ENCODE peak calls at places on chromosomes 6 and 20, in five cellular contexts. One of them, this sample, is unnamed.

GRCh38 chr6:110971458-110971857 is 10.4 kb upstream of the RPF2 start:
- DNase-seq in GM12878: no peak
- DNase-seq in K562: no peak
- DNase-seq in A549: no peak
- DNase-seq in HepG2: no peak
- DNase-seq in this sample: no peak

GRCh38 chr6:117555882-117556498 is 46.3 kb downstream of the GOPC start:
- DNase-seq in GM12878: no peak
- DNase-seq in K562: peak; percentile 33
- DNase-seq in A549: no peak
- DNase-seq in HepG2: peak; percentile 27
- DNase-seq in this sample: no peak

GRCh38 chr20:61656198-61656597 is 404.1 kb downstream of the CDH4 start:
- DNase-seq in GM12878: no peak
- DNase-seq in K562: no peak
- DNase-seq in A549: no peak
- DNase-seq in HepG2: no peak
- DNase-seq in this sample: no peak

GRCh38 chr6:152078804-152079203 is 271.3 kb downstream of the ESR1 start:
- DNase-seq in GM12878: no peak
- DNase-seq in K562: no peak
- DNase-seq in A549: no peak
- DNase-seq in HepG2: no peak
- DNase-seq in this sample: peak; percentile 54

GRCh38 chr20:519999-520398 is 23.6 kb downstream of the CSNK2A1 start:
- DNase-seq in GM12878: no peak
- DNase-seq in K562: no peak
- DNase-seq in A549: no peak
- DNase-seq in HepG2: no peak
- DNase-seq in this sample: no peak

GRCh38 chr6:5471044-5471443 is 209.7 kb downstream of the FARS2 start:
- DNase-seq in GM12878: peak; percentile 26
- DNase-seq in K562: peak; percentile 62
- DNase-seq in A549: peak; percentile 49
- DNase-seq in HepG2: peak; percentile 54
- DNase-seq in this sample: peak; percentile 27

GRCh38 chr20:61297981-61298380 is 45.9 kb downstream of the CDH4 start:
- DNase-seq in GM12878: no peak
- DNase-seq in K562: no peak
- DNase-seq in A549: no peak
- DNase-seq in HepG2: no peak
- DNase-seq in this sample: no peak

GRCh38 chr6:142694054-142694453 is 250.9 kb downstream of the HIVEP2 start:
- DNase-seq in GM12878: no peak
- DNase-seq in K562: no peak
- DNase-seq in A549: no peak
- DNase-seq in HepG2: no peak
- DNase-seq in this sample: no peak

GRCh38 chr6:136959471-136959891 is 37.4 kb downstream of the SLC35D3 start:
- DNase-seq in GM12878: no peak
- DNase-seq in K562: no peak
- DNase-seq in A549: no peak
- DNase-seq in HepG2: no peak
- DNase-seq in this sample: no peak
- TF ChIP-seq HDAC2 in GM12878: no peak
- TF ChIP-seq HDAC2 in K562: no peak
- TF ChIP-seq HDAC2 in A549: no peak
- TF ChIP-seq HDAC2 in HepG2: no peak
- TF ChIP-seq HDAC2 in this sample: no peak

GRCh38 chr6:89829591-89830384 is at the start of gene CASP8AP2:
- DNase-seq in GM12878: peak; percentile 98
- DNase-seq in K562: peak; percentile 98
- DNase-seq in A549: peak; percentile 95
- DNase-seq in HepG2: peak; percentile 98
- DNase-seq in this sample: peak; percentile 92

GRCh38 chr6:89830385-89830809 is 717 bp downstream of the CASP8AP2 start:
- DNase-seq in GM12878: no peak
- DNase-seq in K562: no peak
- DNase-seq in A549: no peak
- DNase-seq in HepG2: no peak
- DNase-seq in this sample: no peak

GRCh38 chr6:89826029-89826528 is 3.6 kb upstream of the CASP8AP2 start:
- DNase-seq in GM12878: no peak
- DNase-seq in K562: no peak
- DNase-seq in A549: no peak
- DNase-seq in HepG2: no peak
- DNase-seq in this sample: no peak

DNA sequence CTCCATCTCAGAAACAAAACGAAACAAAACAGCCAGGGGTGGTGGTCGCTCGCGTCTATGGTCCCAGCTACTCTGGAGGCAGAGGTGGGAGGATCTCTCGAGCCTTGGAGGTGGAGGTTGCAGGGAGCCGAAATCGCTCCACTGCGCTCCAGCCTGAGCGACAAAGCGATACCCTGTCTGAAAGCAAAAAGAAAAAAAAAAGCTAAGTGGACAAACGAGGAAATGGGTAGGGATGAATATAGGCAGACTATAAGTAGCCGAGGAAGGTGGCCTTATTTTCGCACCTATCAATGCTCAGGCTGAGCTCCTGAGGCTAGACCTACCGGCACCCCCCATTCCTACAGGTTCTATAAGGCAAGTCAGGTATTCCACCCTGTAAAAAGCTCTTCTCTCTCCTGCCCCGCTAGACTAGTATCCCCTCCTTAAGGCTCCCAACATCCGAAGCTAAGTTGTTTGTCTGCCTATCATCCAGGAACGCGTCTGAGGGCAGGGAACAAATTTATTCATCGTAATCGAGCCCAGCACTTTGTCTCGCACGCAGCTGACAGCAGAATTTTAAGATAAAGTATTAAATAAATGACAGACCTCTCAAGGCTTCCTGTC is 591 bp upstream of the CASP8AP2 start:
- DNase-seq in GM12878: no peak
- DNase-seq in K562: no peak
- DNase-seq in A549: peak; percentile 21
- DNase-seq in HepG2: no peak
- DNase-seq in this sample: no peak
- TF ChIP-seq HDAC2 in GM12878: no peak
- TF ChIP-seq HDAC2 in K562: no peak
- TF ChIP-seq HDAC2 in A549: no peak
- TF ChIP-seq HDAC2 in HepG2: no peak
- TF ChIP-seq HDAC2 in this sample: no peak

DNA sequence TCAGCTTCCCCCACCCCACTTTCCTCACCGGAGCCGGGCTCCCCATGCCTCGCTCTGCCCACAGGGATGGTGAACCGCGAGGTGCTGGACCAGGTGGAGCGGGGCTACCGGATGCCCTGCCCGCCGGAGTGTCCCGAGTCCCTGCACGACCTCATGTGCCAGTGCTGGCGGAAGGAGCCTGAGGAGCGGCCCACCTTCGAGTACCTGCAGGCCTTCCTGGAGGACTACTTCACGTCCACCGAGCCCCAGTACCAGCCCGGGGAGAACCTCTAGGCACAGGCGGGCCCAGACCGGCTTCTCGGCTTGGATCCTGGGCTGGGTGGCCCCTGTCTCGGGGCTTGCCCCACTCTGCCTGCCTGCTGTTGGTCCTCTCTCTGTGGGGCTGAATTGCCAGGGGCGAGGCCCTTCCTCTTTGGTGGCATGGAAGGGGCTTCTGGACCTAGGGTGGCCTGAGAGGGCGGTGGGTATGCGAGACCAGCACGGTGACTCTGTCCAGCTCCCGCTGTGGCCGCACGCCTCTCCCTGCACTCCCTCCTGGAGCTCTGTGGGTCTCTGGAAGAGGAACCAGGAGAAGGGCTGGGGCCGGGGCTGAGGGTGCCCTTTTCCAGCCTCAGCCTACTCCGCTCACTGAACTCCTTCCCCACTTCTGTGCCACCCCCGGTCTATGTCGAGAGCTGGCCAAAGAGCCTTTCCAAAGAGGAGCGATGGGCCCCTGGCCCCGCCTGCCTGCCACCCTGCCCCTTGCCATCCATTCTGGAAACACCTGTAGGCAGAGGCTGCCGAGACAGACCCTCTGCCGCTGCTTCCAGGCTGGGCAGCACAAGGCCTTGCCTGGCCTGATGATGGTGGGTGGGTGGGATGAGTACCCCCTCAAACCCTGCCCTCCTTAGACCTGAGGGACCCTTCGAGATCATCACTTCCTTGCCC is 57.4 kb downstream of the SRC start:
- DNase-seq in GM12878: no peak
- DNase-seq in K562: no peak
- DNase-seq in A549: no peak
- DNase-seq in HepG2: no peak
- DNase-seq in this sample: no peak
- TF ChIP-seq HDAC2 in GM12878: no peak
- TF ChIP-seq HDAC2 in K562: no peak
- TF ChIP-seq HDAC2 in A549: no peak
- TF ChIP-seq HDAC2 in HepG2: no peak
- TF ChIP-seq HDAC2 in this sample: no peak

GRCh38 chr20:2521369-2522305 is 12.9 kb upstream of the ZNF343 start:
- DNase-seq in GM12878: no peak
- DNase-seq in K562: peak; percentile 34
- DNase-seq in A549: peak; percentile 50
- DNase-seq in HepG2: peak; percentile 45
- DNase-seq in this sample: peak; percentile 78

GRCh38 chr20:2528671-2529070 is 7.7 kb upstream of the TMC2 start:
- DNase-seq in GM12878: no peak
- DNase-seq in K562: no peak
- DNase-seq in A549: no peak
- DNase-seq in HepG2: no peak
- DNase-seq in this sample: no peak

GRCh38 chr20:2527762-2528161 is 8.6 kb upstream of the TMC2 start:
- DNase-seq in GM12878: no peak
- DNase-seq in K562: no peak
- DNase-seq in A549: no peak
- DNase-seq in HepG2: no peak
- DNase-seq in this sample: no peak

GRCh38 chr20:2523919-2524434 is 12.4 kb upstream of the TMC2 start:
- DNase-seq in GM12878: no peak
- DNase-seq in K562: no peak
- DNase-seq in A549: no peak
- DNase-seq in HepG2: no peak
- DNase-seq in this sample: no peak

GRCh38 chr20:2524435-2525272 is 11.7 kb upstream of the TMC2 start:
- DNase-seq in GM12878: peak; percentile 25
- DNase-seq in K562: peak; percentile 85
- DNase-seq in A549: peak; percentile 80
- DNase-seq in HepG2: peak; percentile 77
- DNase-seq in this sample: peak; percentile 49
- TF ChIP-seq HDAC2 in GM12878: no peak
- TF ChIP-seq HDAC2 in K562: no peak
- TF ChIP-seq HDAC2 in A549: no peak
- TF ChIP-seq HDAC2 in HepG2: peak; percentile 37
- TF ChIP-seq HDAC2 in this sample: no peak

DNA sequence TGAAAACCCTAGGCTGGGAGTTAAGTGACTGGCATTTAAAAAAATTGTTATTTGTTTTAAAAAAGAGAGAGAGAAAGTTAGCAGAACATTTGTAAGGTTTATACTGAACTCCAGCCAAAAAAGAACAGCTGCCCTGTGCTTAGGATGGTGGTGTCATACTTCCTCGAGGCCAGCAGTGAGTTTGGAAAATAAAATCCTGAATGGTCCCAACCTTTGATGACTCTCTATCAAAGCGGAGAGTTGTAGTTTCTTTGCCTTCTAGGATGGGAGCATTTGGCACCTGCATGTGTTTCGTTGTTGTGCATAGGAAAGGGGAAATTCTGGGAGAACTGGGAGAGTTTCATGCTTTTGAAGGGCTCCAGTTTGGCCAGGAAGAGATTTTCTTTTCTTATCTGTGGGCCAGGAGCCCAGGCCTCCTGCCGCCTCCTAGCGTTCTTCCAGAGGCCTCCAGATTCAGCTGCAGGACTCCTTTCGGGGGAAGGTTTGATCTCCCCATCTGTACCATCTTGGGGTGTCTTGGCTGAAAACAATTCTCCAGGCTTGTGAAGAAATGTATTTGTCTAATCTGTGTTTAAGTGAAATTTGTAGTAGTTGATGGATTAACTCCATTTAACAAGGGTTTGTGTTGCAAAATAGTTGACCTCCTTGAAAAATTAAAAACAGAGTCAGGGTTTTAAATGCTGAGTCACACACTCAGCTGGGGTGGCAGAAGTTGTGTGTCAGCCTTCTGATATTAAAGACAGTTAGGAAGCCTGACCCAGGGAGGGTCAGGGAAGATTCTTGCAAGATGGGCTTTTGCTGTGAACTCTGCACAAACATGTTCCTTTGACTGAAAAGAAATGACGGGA is 63.4 kb downstream of the TXNDC5 start:
- DNase-seq in GM12878: no peak
- DNase-seq in K562: no peak
- DNase-seq in A549: no peak
- DNase-seq in HepG2: no peak
- DNase-seq in this sample: no peak
- TF ChIP-seq HDAC2 in GM12878: no peak
- TF ChIP-seq HDAC2 in K562: no peak
- TF ChIP-seq HDAC2 in A549: no peak
- TF ChIP-seq HDAC2 in HepG2: no peak
- TF ChIP-seq HDAC2 in this sample: no peak